ENCODE peak calls at places on chromosomes 7 and 10, in four cellular contexts. H is suprapubic skin, T is HL-60, J is AG04450. Z is an unnamed sample.

GRCh38 chr7:32427769-32428291 is 62.4 kb downstream of the LSM5 start:
- DNase-seq in H (no peak), T (peak; percentile 20), J (peak; percentile 26), Z (peak; percentile 83)

GRCh38 chr10:113126506-113127192 is 176.6 kb downstream of the TCF7L2 start:
- DNase-seq in H (no peak), T (peak; percentile 8), J (peak; percentile 27), Z (peak; percentile 55)

GRCh38 chr7:70506463-70506862 is 625.5 kb upstream of the GALNT17 start:
- DNase-seq in H (no peak), T (no peak), J (no peak), Z (no peak)

GRCh38 chr10:22606164-22606614 is 108.2 kb downstream of the PIP4K2A start:
- DNase-seq in H (no peak), T (peak; percentile 28), J (no peak), Z (no peak)

GRCh38 chr7:26399309-26399610 is 107.6 kb downstream of the SNX10 start:
- DNase-seq in H (no peak), T (no peak), J (no peak), Z (peak; percentile 26)

GRCh38 chr10:70500812-70501301 is 22.3 kb downstream of the PALD1 start:
- DNase-seq in H (no peak), T (no peak), J (no peak), Z (peak; percentile 79)

GRCh38 chr7:158494162-158494586 is 93.4 kb downstream of the PTPRN2 start:
- DNase-seq in H (no peak), T (peak; percentile 10), J (no peak), Z (no peak)

GRCh38 chr10:68096913-68097509 is 12.3 kb upstream of the MYPN start:
- DNase-seq in H (peak; percentile 68), T (no peak), J (no peak), Z (no peak)

GRCh38 chr10:132562177-132562915 is 24.8 kb downstream of the INPP5A start:
- DNase-seq in H (no peak), T (no peak), J (no peak), Z (no peak)

GRCh38 chr10:129718548-129719414 is 245.3 kb downstream of the EBF3 start:
- DNase-seq in H (no peak), T (no peak), J (no peak), Z (no peak)

GRCh38 chr7:104240400-104240799 is 32.6 kb upstream of the ORC5 start:
- DNase-seq in H (no peak), T (no peak), J (no peak), Z (no peak)

GRCh38 chr7:50303894-50304157 is 690 bp upstream of the IKZF1 start:
- DNase-seq in H (no peak), T (no peak), J (no peak), Z (no peak)

GRCh38 chr7:104841798-104842197 is 172.2 kb upstream of the KMT2E start:
- DNase-seq in H (no peak), T (no peak), J (no peak), Z (no peak)

GRCh38 chr7:147419001-147419400 is 1171.6 kb upstream of the C7orf33 start:
- DNase-seq in H (no peak), T (no peak), J (no peak), Z (no peak)

GRCh38 chr7:70040971-70041766 is 442.9 kb downstream of the AUTS2 start:
- DNase-seq in H (no peak), T (no peak), J (no peak), Z (no peak)

GRCh38 chr10:13400196-13400965 is 52.3 kb upstream of the SEPHS1 start:
- DNase-seq in H (no peak), T (no peak), J (no peak), Z (no peak)
- H3K27ac ChIP-seq in H (no peak overlapping the region), T (no peak overlapping the region), J (no peak overlapping the region), Z (no peak overlapping the region)

GRCh38 chr7:151637781-151638261 is 118.1 kb upstream of the RHEB start:
- DNase-seq in H (peak; percentile 51), T (no peak), J (peak; percentile 26), Z (peak; percentile 64)
- H3K4me3 ChIP-seq in H (no peak overlapping the region), T (no peak overlapping the region), J (no peak overlapping the region), Z (no peak overlapping the region)

DNA sequence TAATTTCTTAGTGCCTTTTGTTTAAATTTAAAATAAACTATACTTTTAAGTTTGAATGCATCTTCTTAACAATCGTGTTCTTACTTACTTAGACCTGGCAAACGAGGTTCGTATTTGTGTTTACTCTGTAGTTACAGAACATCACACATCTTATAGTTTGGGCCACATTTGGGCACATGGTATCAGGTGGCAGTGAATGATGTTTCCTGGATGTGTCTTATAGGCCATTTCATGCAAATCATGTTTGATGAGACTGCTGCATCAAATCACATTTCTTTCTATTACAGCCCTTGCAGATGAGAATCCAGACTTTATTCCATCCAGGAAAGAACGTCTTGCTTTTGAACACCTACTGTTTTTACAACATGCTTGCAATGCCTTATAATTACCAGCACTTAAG is 78.5 kb downstream of the RBM33 start:
- DNase-seq in H (no peak), T (no peak), J (no peak), Z (no peak)
- H3K27ac ChIP-seq in H (no peak overlapping the region), T (no peak overlapping the region), J (no peak overlapping the region), Z (no peak overlapping the region)

DNA sequence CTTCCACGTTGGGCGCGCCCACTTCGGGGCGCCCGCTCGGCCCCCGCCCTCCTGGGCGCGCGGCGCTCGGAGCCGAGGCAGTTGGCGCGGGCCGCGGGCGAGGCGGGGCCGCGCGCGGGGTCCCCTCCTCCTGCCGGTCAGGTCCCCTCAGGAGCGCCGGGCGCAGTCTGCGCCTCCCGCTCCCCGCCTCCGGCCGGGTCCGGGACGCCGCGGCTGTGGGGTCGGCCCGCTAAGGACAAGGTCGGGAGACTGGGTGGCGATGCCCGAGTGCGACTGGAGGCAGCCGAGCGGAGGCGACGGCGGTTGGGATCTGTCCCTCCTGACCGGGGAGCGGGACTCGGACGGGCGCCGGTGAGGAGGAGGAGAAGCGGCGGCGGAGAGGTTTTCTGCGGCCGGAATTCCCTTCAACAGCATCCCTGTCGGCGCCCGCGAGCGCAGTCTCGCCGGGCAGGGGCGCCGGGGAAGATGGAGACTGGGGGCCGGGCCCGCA is at the start of gene ATRNL1:
- DNase-seq in H (peak; percentile 60), T (no peak), J (no peak), Z (peak; percentile 21)
- H3K4me3 ChIP-seq in H (peak within 1 kb of the TSS; percentile 78), T (peak within 1 kb of the TSS; percentile 18), J (peak within 1 kb of the TSS; percentile 61), Z (peak within 1 kb of the TSS; percentile 38)

GRCh38 chr10:32927750-32928149 is 30.3 kb downstream of the ITGB1 start:
- DNase-seq in H (no peak), T (no peak), J (no peak), Z (no peak)

GRCh38 chr10:32929634-32930033 is 28.4 kb downstream of the ITGB1 start:
- DNase-seq in H (no peak), T (no peak), J (no peak), Z (no peak)

GRCh38 chr10:32922164-32922563 is 35.9 kb downstream of the ITGB1 start:
- DNase-seq in H (no peak), T (no peak), J (no peak), Z (no peak)

GRCh38 chr10:32923849-32924248 is 34.2 kb downstream of the ITGB1 start:
- DNase-seq in H (no peak), T (no peak), J (no peak), Z (no peak)
- H3K27ac ChIP-seq in H (no peak overlapping the region), T (no peak overlapping the region), J (no peak overlapping the region), Z (no peak overlapping the region)